ENCODE peak calls at places on chromosomes 2 and 18, in ten cellular contexts. One of them, this sample, is unnamed.

GRCh38 chr2:207503234-207503633 is 26.5 kb upstream of the CREB1 start:
- DNase-seq in tibial nerve: no peak
- DNase-seq in A549: no peak
- DNase-seq in body of pancreas: no peak
- DNase-seq in bronchial epithelial cell: no peak
- DNase-seq in endothelial cell: no peak
- DNase-seq in psoas muscle: peak; percentile 56
- DNase-seq in HFFc6: no peak
- DNase-seq in AG09309: no peak
- DNase-seq in cardiac muscle cell: peak; percentile 82
- DNase-seq in this sample: no peak

GRCh38 chr2:233380132-233381012 is 26.1 kb downstream of the DGKD start:
- DNase-seq in tibial nerve: no peak
- DNase-seq in A549: no peak
- DNase-seq in body of pancreas: no peak
- DNase-seq in bronchial epithelial cell: no peak
- DNase-seq in endothelial cell: no peak
- DNase-seq in psoas muscle: no peak
- DNase-seq in HFFc6: no peak
- DNase-seq in AG09309: no peak
- DNase-seq in cardiac muscle cell: peak; percentile 50
- DNase-seq in this sample: no peak

GRCh38 chr2:227582369-227582768 is 16.3 kb upstream of the SCYGR2 start:
- DNase-seq in tibial nerve: no peak
- DNase-seq in A549: no peak
- DNase-seq in body of pancreas: no peak
- DNase-seq in bronchial epithelial cell: no peak
- DNase-seq in endothelial cell: no peak
- DNase-seq in psoas muscle: no peak
- DNase-seq in HFFc6: no peak
- DNase-seq in AG09309: no peak
- DNase-seq in cardiac muscle cell: no peak
- DNase-seq in this sample: no peak

GRCh38 chr18:49277395-49278036 is 182.9 kb downstream of the DYM start:
- DNase-seq in tibial nerve: no peak
- DNase-seq in A549: no peak
- DNase-seq in body of pancreas: no peak
- DNase-seq in bronchial epithelial cell: peak; percentile 83
- DNase-seq in endothelial cell: no peak
- DNase-seq in psoas muscle: no peak
- DNase-seq in HFFc6: peak; percentile 52
- DNase-seq in AG09309: peak; percentile 7
- DNase-seq in cardiac muscle cell: peak; percentile 11
- DNase-seq in this sample: peak; percentile 9

GRCh38 chr2:170813611-170814550 is 2.8 kb upstream of the GAD1 start:
- DNase-seq in tibial nerve: no peak
- DNase-seq in A549: no peak
- DNase-seq in body of pancreas: no peak
- DNase-seq in bronchial epithelial cell: peak; percentile 28
- DNase-seq in endothelial cell: peak; percentile 73
- DNase-seq in psoas muscle: no peak
- DNase-seq in HFFc6: peak; percentile 22
- DNase-seq in AG09309: no peak
- DNase-seq in cardiac muscle cell: peak; percentile 69
- DNase-seq in this sample: peak; percentile 49

GRCh38 chr2:179165356-179166000 is 99.2 kb downstream of the SESTD1 start:
- DNase-seq in tibial nerve: no peak
- DNase-seq in A549: no peak
- DNase-seq in body of pancreas: no peak
- DNase-seq in bronchial epithelial cell: no peak
- DNase-seq in endothelial cell: no peak
- DNase-seq in psoas muscle: no peak
- DNase-seq in HFFc6: no peak
- DNase-seq in AG09309: no peak
- DNase-seq in cardiac muscle cell: peak; percentile 4
- DNase-seq in this sample: peak; percentile 54

GRCh38 chr2:222651721-222652420 is 4.0 kb downstream of the FARSB start:
- DNase-seq in tibial nerve: no peak
- DNase-seq in A549: no peak
- DNase-seq in body of pancreas: no peak
- DNase-seq in bronchial epithelial cell: no peak
- DNase-seq in endothelial cell: no peak
- DNase-seq in psoas muscle: no peak
- DNase-seq in HFFc6: peak; percentile 34
- DNase-seq in AG09309: no peak
- DNase-seq in cardiac muscle cell: no peak
- DNase-seq in this sample: no peak

GRCh38 chr2:10523406-10524189 is 75.5 kb upstream of the ODC1 start:
- DNase-seq in tibial nerve: no peak
- DNase-seq in A549: no peak
- DNase-seq in body of pancreas: no peak
- DNase-seq in bronchial epithelial cell: no peak
- DNase-seq in endothelial cell: no peak
- DNase-seq in psoas muscle: no peak
- DNase-seq in HFFc6: no peak
- DNase-seq in AG09309: no peak
- DNase-seq in cardiac muscle cell: no peak
- DNase-seq in this sample: no peak

GRCh38 chr18:76445275-76445674 is 49.8 kb downstream of the ZNF516 start:
- DNase-seq in tibial nerve: no peak
- DNase-seq in A549: peak; percentile 9
- DNase-seq in body of pancreas: no peak
- DNase-seq in bronchial epithelial cell: peak; percentile 55
- DNase-seq in endothelial cell: no peak
- DNase-seq in psoas muscle: no peak
- DNase-seq in HFFc6: peak; percentile 88
- DNase-seq in AG09309: peak; percentile 74
- DNase-seq in cardiac muscle cell: peak; percentile 85
- DNase-seq in this sample: peak; percentile 66

GRCh38 chr2:230601510-230601909 is 111.1 kb upstream of the CAB39 start:
- DNase-seq in tibial nerve: no peak
- DNase-seq in A549: no peak
- DNase-seq in body of pancreas: no peak
- DNase-seq in bronchial epithelial cell: no peak
- DNase-seq in endothelial cell: no peak
- DNase-seq in psoas muscle: no peak
- DNase-seq in HFFc6: no peak
- DNase-seq in AG09309: no peak
- DNase-seq in cardiac muscle cell: no peak
- DNase-seq in this sample: no peak

GRCh38 chr2:104867351-104868080 is 13.6 kb downstream of the POU3F3 start:
- DNase-seq in tibial nerve: no peak
- DNase-seq in A549: no peak
- DNase-seq in body of pancreas: no peak
- DNase-seq in bronchial epithelial cell: no peak
- DNase-seq in endothelial cell: no peak
- DNase-seq in psoas muscle: no peak
- DNase-seq in HFFc6: no peak
- DNase-seq in AG09309: no peak
- DNase-seq in cardiac muscle cell: no peak
- DNase-seq in this sample: no peak

GRCh38 chr2:191604154-191604553 is 73.8 kb upstream of the NABP1 start:
- DNase-seq in tibial nerve: no peak
- DNase-seq in A549: no peak
- DNase-seq in body of pancreas: no peak
- DNase-seq in bronchial epithelial cell: no peak
- DNase-seq in endothelial cell: no peak
- DNase-seq in psoas muscle: no peak
- DNase-seq in HFFc6: no peak
- DNase-seq in AG09309: no peak
- DNase-seq in cardiac muscle cell: no peak
- DNase-seq in this sample: no peak

GRCh38 chr2:129713337-129713736 is 266.1 kb upstream of the RAB6C start:
- DNase-seq in tibial nerve: no peak
- DNase-seq in A549: no peak
- DNase-seq in body of pancreas: no peak
- DNase-seq in bronchial epithelial cell: no peak
- DNase-seq in endothelial cell: no peak
- DNase-seq in psoas muscle: no peak
- DNase-seq in HFFc6: no peak
- DNase-seq in AG09309: no peak
- DNase-seq in cardiac muscle cell: no peak
- DNase-seq in this sample: no peak
- TF ChIP-seq CTCF in tibial nerve: no peak
- TF ChIP-seq CTCF in A549: no peak
- TF ChIP-seq CTCF in body of pancreas: no peak
- TF ChIP-seq CTCF in bronchial epithelial cell: no peak
- TF ChIP-seq CTCF in endothelial cell: no peak
- TF ChIP-seq CTCF in psoas muscle: no peak
- TF ChIP-seq CTCF in HFFc6: no peak
- TF ChIP-seq CTCF in AG09309: no peak
- TF ChIP-seq CTCF in cardiac muscle cell: no peak
- TF ChIP-seq CTCF in this sample: no peak

DNA sequence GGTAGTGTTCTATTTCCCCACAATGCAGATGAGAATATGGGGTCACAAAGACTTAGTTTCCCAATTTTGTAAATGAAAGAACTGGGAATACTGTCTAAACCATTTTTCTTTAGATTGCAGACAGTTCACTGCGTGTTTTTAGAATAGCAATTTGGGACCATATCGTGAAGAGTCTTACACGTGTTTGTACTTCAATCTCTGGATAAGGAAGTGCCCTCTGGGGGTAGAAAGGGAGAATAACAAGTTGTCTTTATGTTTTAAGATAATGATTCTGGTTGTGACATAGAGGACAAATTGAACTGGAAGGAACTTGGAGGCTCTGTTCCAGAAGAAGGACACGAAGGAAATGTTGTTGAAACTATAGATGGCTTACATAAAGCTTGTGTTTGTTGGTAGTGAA is 457.7 kb downstream of the CBLN2 start:
- DNase-seq in tibial nerve: no peak
- DNase-seq in A549: no peak
- DNase-seq in body of pancreas: no peak
- DNase-seq in bronchial epithelial cell: peak; percentile 8
- DNase-seq in endothelial cell: no peak
- DNase-seq in psoas muscle: no peak
- DNase-seq in HFFc6: no peak
- DNase-seq in AG09309: no peak
- DNase-seq in cardiac muscle cell: peak; percentile 29
- DNase-seq in this sample: peak; percentile 12
- TF ChIP-seq CTCF in tibial nerve: no peak
- TF ChIP-seq CTCF in A549: peak; percentile 22
- TF ChIP-seq CTCF in body of pancreas: peak; percentile 14
- TF ChIP-seq CTCF in bronchial epithelial cell: peak; percentile 10
- TF ChIP-seq CTCF in endothelial cell: peak; percentile 19
- TF ChIP-seq CTCF in psoas muscle: no peak
- TF ChIP-seq CTCF in HFFc6: peak; percentile 32
- TF ChIP-seq CTCF in AG09309: peak; percentile 36
- TF ChIP-seq CTCF in cardiac muscle cell: peak; percentile 39
- TF ChIP-seq CTCF in this sample: peak; percentile 54

DNA sequence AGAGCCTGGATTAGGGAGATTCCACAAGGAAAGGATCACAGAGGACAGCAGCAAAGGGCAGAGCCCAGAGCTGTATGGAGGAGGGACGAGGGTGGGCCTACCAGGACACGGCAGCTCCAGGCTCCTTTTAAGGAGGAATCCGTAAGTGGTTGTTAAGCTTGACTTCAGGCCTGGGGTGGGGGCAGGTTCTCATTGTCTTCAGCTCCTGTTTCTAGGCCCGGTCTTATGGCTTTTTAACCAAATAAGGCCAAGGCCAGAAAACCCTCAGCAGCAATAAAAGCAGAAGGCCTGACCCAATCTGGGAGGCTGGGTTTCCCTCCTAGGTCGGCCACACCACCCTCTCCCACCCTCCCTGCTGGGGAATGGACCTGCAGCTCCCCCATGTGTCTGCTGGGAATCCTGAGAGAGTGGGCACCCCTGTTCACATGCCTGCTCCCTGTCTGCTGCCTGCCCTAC is 111.2 kb downstream of the PLB1 start:
- DNase-seq in tibial nerve: no peak
- DNase-seq in A549: peak; percentile 37
- DNase-seq in body of pancreas: no peak
- DNase-seq in bronchial epithelial cell: no peak
- DNase-seq in endothelial cell: no peak
- DNase-seq in psoas muscle: peak; percentile 73
- DNase-seq in HFFc6: no peak
- DNase-seq in AG09309: no peak
- DNase-seq in cardiac muscle cell: no peak
- DNase-seq in this sample: no peak
- TF ChIP-seq CTCF in tibial nerve: no peak
- TF ChIP-seq CTCF in A549: peak; percentile 31
- TF ChIP-seq CTCF in body of pancreas: no peak
- TF ChIP-seq CTCF in bronchial epithelial cell: no peak
- TF ChIP-seq CTCF in endothelial cell: no peak
- TF ChIP-seq CTCF in psoas muscle: no peak
- TF ChIP-seq CTCF in HFFc6: peak; percentile 30
- TF ChIP-seq CTCF in AG09309: peak; percentile 20
- TF ChIP-seq CTCF in cardiac muscle cell: no peak
- TF ChIP-seq CTCF in this sample: peak; percentile 13

GRCh38 chr2:156695020-156695419 is 258.8 kb downstream of the GPD2 start:
- DNase-seq in tibial nerve: no peak
- DNase-seq in A549: no peak
- DNase-seq in body of pancreas: no peak
- DNase-seq in bronchial epithelial cell: no peak
- DNase-seq in endothelial cell: no peak
- DNase-seq in psoas muscle: no peak
- DNase-seq in HFFc6: no peak
- DNase-seq in AG09309: no peak
- DNase-seq in cardiac muscle cell: no peak
- DNase-seq in this sample: no peak

GRCh38 chr2:156691014-156691413 is 254.8 kb downstream of the GPD2 start:
- DNase-seq in tibial nerve: no peak
- DNase-seq in A549: no peak
- DNase-seq in body of pancreas: no peak
- DNase-seq in bronchial epithelial cell: no peak
- DNase-seq in endothelial cell: no peak
- DNase-seq in psoas muscle: no peak
- DNase-seq in HFFc6: no peak
- DNase-seq in AG09309: no peak
- DNase-seq in cardiac muscle cell: no peak
- DNase-seq in this sample: no peak

GRCh38 chr2:156689945-156690344 is 253.8 kb downstream of the GPD2 start:
- DNase-seq in tibial nerve: no peak
- DNase-seq in A549: no peak
- DNase-seq in body of pancreas: no peak
- DNase-seq in bronchial epithelial cell: no peak
- DNase-seq in endothelial cell: no peak
- DNase-seq in psoas muscle: no peak
- DNase-seq in HFFc6: no peak
- DNase-seq in AG09309: no peak
- DNase-seq in cardiac muscle cell: no peak
- DNase-seq in this sample: no peak

GRCh38 chr2:156697906-156698305 is 261.7 kb downstream of the GPD2 start:
- DNase-seq in tibial nerve: no peak
- DNase-seq in A549: no peak
- DNase-seq in body of pancreas: no peak
- DNase-seq in bronchial epithelial cell: no peak
- DNase-seq in endothelial cell: no peak
- DNase-seq in psoas muscle: no peak
- DNase-seq in HFFc6: no peak
- DNase-seq in AG09309: no peak
- DNase-seq in cardiac muscle cell: no peak
- DNase-seq in this sample: no peak

DNA sequence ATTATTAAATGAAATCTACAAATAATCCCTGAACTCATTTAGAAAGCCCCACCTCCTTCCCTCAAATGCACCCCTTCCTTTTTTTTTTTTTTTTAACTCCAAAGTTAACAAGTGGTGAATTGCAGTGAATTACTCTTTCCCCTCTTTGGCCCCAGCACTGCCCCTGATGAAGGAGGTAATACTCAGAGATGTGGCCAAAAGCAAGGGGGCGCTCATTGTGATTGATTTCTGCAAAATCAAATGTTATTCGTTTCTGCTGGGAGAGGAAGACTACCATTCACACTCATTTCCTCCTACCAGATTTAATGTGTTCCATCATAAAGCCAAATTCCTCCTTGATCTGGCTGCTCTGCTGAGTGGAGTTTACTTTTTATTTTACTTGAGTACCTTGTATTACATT is 259.4 kb downstream of the GPD2 start:
- DNase-seq in tibial nerve: no peak
- DNase-seq in A549: no peak
- DNase-seq in body of pancreas: no peak
- DNase-seq in bronchial epithelial cell: no peak
- DNase-seq in endothelial cell: no peak
- DNase-seq in psoas muscle: no peak
- DNase-seq in HFFc6: no peak
- DNase-seq in AG09309: no peak
- DNase-seq in cardiac muscle cell: no peak
- DNase-seq in this sample: no peak
- TF ChIP-seq CTCF in tibial nerve: no peak
- TF ChIP-seq CTCF in A549: no peak
- TF ChIP-seq CTCF in body of pancreas: no peak
- TF ChIP-seq CTCF in bronchial epithelial cell: no peak
- TF ChIP-seq CTCF in endothelial cell: no peak
- TF ChIP-seq CTCF in psoas muscle: no peak
- TF ChIP-seq CTCF in HFFc6: no peak
- TF ChIP-seq CTCF in AG09309: no peak
- TF ChIP-seq CTCF in cardiac muscle cell: no peak
- TF ChIP-seq CTCF in this sample: no peak